ENCODE peak calls at places on chromosomes 5 and 9, in four cellular contexts. X is HCT116, R is BE2C, U is fibroblast of villous mesenchyme. H is an unnamed sample.

GRCh38 chr5:158456756-158457155 is 597.8 kb upstream of the CLINT1 start:
- DNase-seq in R (peak), U (peak), X (no peak), H (peak)

GRCh38 chr5:55429707-55430253 is 105.0 kb downstream of the PLPP1 start:
- DNase-seq in U (no peak), R (peak), X (no peak), H (no peak)

GRCh38 chr5:143977891-143978448 is 166.0 kb downstream of the HMHB1 start:
- DNase-seq in X (no peak), R (no peak), U (peak), H (no peak)

GRCh38 chr5:78280261-78280660 is 14.2 kb downstream of the AP3B1 start:
- DNase-seq in R (no peak), U (no peak), X (no peak), H (no peak)

GRCh38 chr5:67003906-67004729 is 192.5 kb downstream of the CD180 start:
- DNase-seq in U (peak), R (peak), X (peak), H (peak)

GRCh38 chr5:59496524-59497134 is 396.9 kb downstream of the PDE4D start:
- DNase-seq in X (no peak), R (peak), U (peak), H (no peak)

GRCh38 chr9:134787601-134788531 is 92.7 kb upstream of the FCN2 start:
- DNase-seq in X (no peak), U (no peak), R (no peak), H (no peak)

GRCh38 chr9:137015976-137016375 is 12.1 kb downstream of the ABCA2 start:
- DNase-seq in R (no peak), X (no peak), U (no peak), H (no peak)

GRCh38 chr5:135208555-135209494 is 174.8 kb upstream of the PITX1 start:
- DNase-seq in U (peak), R (peak), X (peak), H (peak)

GRCh38 chr9:93533863-93534262 is 42.5 kb upstream of the PHF2 start:
- DNase-seq in X (no peak), R (no peak), U (no peak), H (no peak)

DNA sequence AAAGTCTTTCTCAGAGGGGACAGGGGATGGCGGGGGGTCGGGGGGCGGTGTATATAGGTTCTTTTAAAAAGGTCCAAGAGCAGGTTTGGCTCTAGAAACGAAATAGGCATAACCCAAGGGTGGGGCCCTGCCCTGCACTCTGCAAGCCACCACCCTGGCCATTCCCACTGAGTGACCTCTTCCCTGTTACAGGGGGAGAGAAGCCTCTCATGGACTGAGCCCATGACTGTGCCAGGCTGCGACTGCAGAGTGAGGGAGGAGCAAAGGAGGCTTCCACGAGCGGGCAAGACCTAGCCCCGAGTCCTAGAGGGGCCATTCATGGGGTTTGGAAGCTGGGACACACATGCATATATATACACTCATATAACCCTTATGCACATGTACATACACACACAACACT is 10.1 kb upstream of the NXNL2 start:
- DNase-seq in X (no peak), R (no peak), U (no peak), H (no peak)
- H3K4me3 ChIP-seq in X (no peak), R (no peak), U (no peak), H (no peak)

DNA sequence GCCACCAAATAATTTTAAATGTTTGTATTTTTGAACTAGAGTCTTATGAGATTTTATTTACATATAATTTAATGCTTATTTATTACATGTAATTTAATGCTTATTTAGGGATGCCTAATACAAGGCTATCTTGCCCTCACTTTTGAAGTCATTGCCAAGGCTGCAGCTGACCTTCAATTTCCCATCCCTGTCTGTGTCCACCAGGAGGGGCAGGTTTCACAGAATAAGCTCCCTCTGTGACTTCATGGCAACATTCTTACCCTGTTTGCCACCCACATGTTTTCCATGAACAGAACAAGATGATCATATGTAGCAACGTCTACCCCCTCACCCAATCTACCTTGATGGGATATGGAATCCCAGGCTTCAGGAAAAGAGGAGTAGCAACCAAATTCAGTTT is 27.0 kb downstream of the C5 start:
- DNase-seq in X (peak), U (peak), R (no peak), H (no peak)
- TF ChIP-seq CTCF in X (peak), U (peak), R (peak), H (peak)

GRCh38 chr5:179436321-179437122 is 91.3 kb upstream of the ADAMTS2 start:
- DNase-seq in U (no peak), X (no peak), R (peak), H (no peak)

GRCh38 chr5:179437341-179438001 is 92.2 kb upstream of the ADAMTS2 start:
- DNase-seq in U (no peak), X (no peak), R (peak), H (no peak)

GRCh38 chr5:179438041-179438441 is 92.8 kb upstream of the ADAMTS2 start:
- DNase-seq in X (no peak), U (peak), R (peak), H (no peak)

GRCh38 chr5:179439181-179439990 is 94.1 kb upstream of the ADAMTS2 start:
- DNase-seq in R (peak), U (no peak), X (no peak), H (no peak)

GRCh38 chr5:179438461-179438860 is 93.2 kb upstream of the ADAMTS2 start:
- DNase-seq in R (no peak), X (no peak), U (no peak), H (no peak)
- H3K4me3 ChIP-seq in R (no peak), X (no peak), U (no peak), H (no peak)

GRCh38 chr5:149238540-149238939 is 33.1 kb upstream of the AFAP1L1 start:
- DNase-seq in U (peak), R (no peak), X (no peak), H (no peak)

GRCh38 chr5:149239917-149240316 is 31.7 kb upstream of the AFAP1L1 start:
- DNase-seq in X (no peak), R (no peak), U (no peak), H (no peak)

GRCh38 chr5:149235841-149236240 is 35.8 kb upstream of the AFAP1L1 start:
- DNase-seq in R (no peak), U (no peak), X (no peak), H (no peak)

GRCh38 chr5:149240354-149240998 is 31.2 kb upstream of the AFAP1L1 start:
- DNase-seq in X (no peak), R (no peak), U (no peak), H (no peak)

GRCh38 chr5:149237662-149238061 is 34.0 kb upstream of the AFAP1L1 start:
- DNase-seq in X (no peak), R (no peak), U (no peak), H (no peak)
- TF ChIP-seq CTCF in X (peak), R (peak), U (peak), H (peak)

DNA sequence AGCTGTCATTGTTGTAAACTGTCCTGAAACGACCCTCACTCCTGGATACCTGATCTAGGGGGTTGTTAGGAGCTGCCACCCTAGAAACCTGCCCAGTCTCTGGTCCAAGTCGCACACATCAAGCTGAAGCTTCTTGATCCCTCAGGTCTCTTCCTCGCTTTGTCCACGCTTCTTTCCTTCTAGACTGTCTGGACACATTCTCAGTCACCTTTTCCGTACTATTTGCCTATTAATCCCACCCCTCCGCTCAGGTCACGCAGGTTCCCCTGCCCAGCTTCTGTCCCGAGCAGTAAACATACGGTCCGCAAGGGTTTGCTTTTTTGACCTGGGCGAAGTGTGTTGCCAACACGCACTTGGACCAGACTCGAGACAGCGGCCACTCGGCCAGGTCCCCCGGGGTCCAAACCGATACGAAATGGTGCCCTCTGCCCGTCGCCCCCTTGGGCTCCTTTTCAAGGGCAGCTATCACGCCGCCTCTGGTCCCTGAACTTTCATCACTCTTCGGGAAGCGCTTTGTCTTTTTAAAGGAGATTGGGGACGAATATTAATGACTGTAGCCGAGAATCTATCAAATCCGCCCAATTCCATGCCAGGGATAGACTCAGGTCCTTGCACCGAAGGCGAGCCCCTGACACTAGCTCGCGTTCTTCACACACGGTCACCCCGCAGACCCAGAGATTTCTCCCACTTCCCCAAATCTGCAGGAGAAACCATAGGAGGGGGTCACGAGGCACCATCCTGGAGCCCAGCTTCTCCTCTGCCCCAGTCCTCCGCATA is 814 bp downstream of the PLCXD3 start:
- DNase-seq in R (no peak), X (no peak), U (no peak), H (no peak)
- H3K4me3 ChIP-seq in R (peak), X (no peak), U (peak), H (no peak)

GRCh38 chr5:141757402-141757801 is 75.4 kb upstream of the ARAP3 start:
- DNase-seq in X (peak), U (peak), R (peak), H (no peak)
- TF ChIP-seq CTCF in X (peak), U (peak), R (peak), H (peak)